ENCODE peak calls at places on chromosomes 5 and 9, in four cellular contexts. X, V, E and N are unnamed samples.
A peak's percentile ranks its signal among the peaks of the same experiment; 100 is the strongest.

GRCh38 chr5:149301049-149301743 is 29.5 kb downstream of the AFAP1L1 start:
- DNase-seq in X (no peak), E (no peak), V (no peak), N (no peak)

GRCh38 chr5:132825824-132826391 is 4.5 kb downstream of the SHROOM1 start:
- DNase-seq in X (no peak), E (no peak), V (no peak), N (no peak)

GRCh38 chr5:131436081-131436480 is 172.2 kb downstream of the CDC42SE2 start:
- DNase-seq in E (no peak), X (no peak), V (no peak), N (no peak)

GRCh38 chr9:36659500-36659899 is 86.8 kb downstream of the MELK start:
- DNase-seq in X (no peak), V (no peak), E (no peak), N (no peak)

GRCh38 chr9:18710089-18710488 is 236.1 kb downstream of the ADAMTSL1 start:
- DNase-seq in V (no peak), E (no peak), X (no peak), N (no peak)

GRCh38 chr5:1892211-1892610 is 9.5 kb upstream of the IRX4 start:
- DNase-seq in E (no peak), X (no peak), V (no peak), N (no peak)

GRCh38 chr9:130701059-130702022 is 7.8 kb downstream of the EXOSC2 start:
- DNase-seq in E (peak; percentile 84), V (peak; percentile 74), X (peak; percentile 71), N (peak; percentile 75)

GRCh38 chr9:27634879-27635278 is 61.6 kb upstream of the C9orf72 start:
- DNase-seq in E (no peak), V (no peak), X (no peak), N (peak; percentile 63)

GRCh38 chr5:57435701-57436134 is 46.9 kb downstream of the ACTBL2 start:
- DNase-seq in X (peak; percentile 30), E (peak; percentile 99), V (peak; percentile 23), N (no peak)

GRCh38 chr9:129606161-129607025 is 14.5 kb downstream of the C9orf50 start:
- DNase-seq in E (no peak), X (no peak), V (peak; percentile 88), N (no peak)
- TF ChIP-seq POLR2A in E (no peak), X (no peak), V (no peak), N (no peak)

DNA sequence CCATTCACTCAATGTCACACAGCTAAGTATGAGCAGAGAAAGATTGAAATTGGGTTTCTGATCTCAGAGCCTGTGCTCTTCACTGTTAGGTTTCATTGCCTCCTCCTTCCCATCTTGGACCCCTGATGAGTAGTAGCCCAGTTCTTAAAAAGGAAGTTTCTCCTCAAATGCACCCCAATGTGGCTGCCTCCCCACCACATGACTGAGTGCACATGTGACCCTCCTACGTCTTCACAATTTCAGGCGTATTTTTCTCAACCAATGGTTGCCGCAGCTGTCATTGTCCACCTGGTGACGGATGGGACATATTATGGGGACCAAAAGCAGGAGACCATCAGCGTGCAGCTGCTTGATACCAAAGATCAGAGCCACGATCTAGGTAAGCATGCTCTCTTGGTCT is 178.5 kb downstream of the PAPPA start:
- DNase-seq in E (no peak), V (no peak), X (no peak), N (no peak)
- TF ChIP-seq MAX in E (no peak), V (no peak), X (no peak), N (no peak)

GRCh38 chr5:138752341-138752950 is 779 bp upstream of the CTNNA1 start:
- DNase-seq in X (peak; percentile 57), V (peak; percentile 39), E (no peak), N (peak; percentile 35)

GRCh38 chr5:138754699-138755057 is 1.5 kb downstream of the CTNNA1 start:
- DNase-seq in E (no peak), V (no peak), X (no peak), N (no peak)

GRCh38 chr5:138752951-138753793 is at the start of gene CTNNA1:
- DNase-seq in E (peak; percentile 61), V (peak; percentile 62), X (peak; percentile 84), N (peak; percentile 72)

GRCh38 chr5:138755084-138755748 is 2.0 kb downstream of the CTNNA1 start:
- DNase-seq in E (no peak), V (no peak), X (no peak), N (no peak)

GRCh38 chr5:138753794-138754698 is 821 bp downstream of the CTNNA1 start:
- DNase-seq in V (peak; percentile 89), E (peak; percentile 91), X (peak; percentile 70), N (peak; percentile 63)
- TF ChIP-seq POLR2A in V (no peak), E (no peak), X (no peak), N (no peak)

DNA sequence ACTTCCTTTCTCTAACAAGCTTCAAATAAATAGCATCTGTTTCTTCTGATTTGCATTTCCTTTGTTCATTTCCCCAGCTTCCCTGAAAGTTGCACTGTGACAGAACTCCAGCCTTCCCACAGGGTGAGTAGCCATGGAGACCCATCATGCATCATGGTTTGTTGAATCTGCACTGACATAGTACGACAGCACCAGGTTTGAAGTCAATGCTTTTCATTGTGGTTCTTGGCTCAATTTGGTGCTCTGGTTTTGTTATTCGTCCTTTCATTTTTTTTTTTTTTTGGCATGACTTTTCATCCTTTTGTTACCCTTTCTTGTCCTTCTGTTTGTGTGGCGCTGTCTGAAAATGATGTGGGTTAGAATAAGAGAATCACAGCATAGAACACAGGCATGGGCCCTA is 206.1 kb upstream of the CDH10 start:
- DNase-seq in X (no peak), V (no peak), E (no peak), N (no peak)
- TF ChIP-seq MAX in X (no peak), V (no peak), E (no peak), N (no peak)

GRCh38 chr5:140696891-140697492 is 3.3 kb upstream of the ZMAT2 start:
- DNase-seq in X (no peak), E (no peak), V (no peak), N (no peak)

DNA sequence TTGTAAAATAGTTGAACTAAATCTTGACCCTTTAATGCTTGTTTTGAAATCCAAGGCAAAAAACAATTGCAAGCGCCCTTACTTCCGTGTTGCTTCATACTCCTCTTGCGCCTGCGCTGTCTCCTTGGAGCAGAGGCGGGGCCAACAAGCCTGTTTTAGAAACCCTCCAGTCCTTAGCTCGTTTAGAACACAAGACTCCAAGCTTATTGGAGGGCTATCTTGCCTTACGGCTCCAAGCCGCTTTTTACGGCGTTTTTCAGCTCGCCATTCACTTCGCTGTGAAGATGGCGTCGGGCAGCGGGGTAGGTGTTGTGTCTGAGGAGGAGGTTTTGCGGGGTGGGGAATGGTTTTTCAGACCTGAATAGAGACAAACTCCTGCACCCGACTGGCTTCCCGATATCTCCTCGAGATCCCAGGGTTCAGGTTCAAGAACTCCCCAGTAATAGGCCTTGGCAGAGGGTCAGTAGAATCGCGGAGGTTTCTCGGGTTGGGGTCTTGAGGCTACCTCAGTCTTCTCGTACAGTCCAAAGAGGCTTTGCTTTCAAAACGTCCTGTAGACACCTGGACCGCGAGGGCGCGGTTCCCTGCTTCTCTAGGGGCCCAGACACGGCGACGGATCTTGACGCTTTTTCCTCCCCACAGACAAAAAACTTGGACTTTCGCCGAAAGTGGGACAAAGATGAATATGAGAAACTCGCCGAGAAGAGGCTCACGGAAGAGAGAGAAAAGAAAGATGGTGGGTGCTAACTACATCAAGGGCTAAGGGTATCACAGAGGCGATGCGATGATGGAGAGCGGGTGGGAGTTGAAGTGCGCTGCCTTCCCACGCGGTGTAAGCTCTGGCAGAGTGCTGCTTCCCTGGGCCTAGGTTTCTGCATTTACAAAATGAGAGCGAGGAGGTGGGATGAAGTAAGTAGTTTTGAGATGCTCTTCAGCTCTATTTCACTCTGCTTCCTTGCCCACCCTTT is at the start of gene ZMAT2:
- DNase-seq in X (peak; percentile 96), E (peak; percentile 99), V (peak; percentile 97), N (peak; percentile 97)
- TF ChIP-seq POLR2A in X (peak; percentile 59), E (peak; percentile 69), V (peak; percentile 72), N (peak; percentile 79)

DNA sequence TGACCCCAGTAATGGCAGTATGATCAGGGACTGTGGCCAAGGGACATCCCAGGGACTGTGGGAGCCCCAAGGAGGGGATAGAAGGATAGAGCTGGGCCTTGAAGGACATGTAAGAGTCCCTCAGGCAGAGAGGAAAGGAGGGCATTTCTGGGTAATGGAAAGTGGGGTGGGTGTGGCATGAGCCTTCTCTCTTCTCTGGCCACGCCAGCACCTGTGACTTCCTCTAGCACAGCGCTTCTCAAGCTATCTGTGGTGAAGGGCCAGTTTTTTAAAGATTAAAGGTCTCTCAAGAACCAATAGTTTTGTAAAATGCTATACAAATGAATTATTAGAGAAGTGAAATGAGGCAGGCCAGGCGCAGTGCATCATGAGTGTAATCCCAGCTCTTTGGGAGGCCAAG is 14.2 kb downstream of the OLFML2A start:
- DNase-seq in E (no peak), V (no peak), X (no peak), N (no peak)
- TF ChIP-seq MAX in E (no peak), V (no peak), X (no peak), N (no peak)